ENCODE peak calls at places on chromosomes 1 and 21, in four cellular contexts. R is fibroblast of lung, F is MM.1S, C is breast epithelium. M is an unnamed sample. For H3K4me1, the result is how much of the 10 kb centered on the place peaks cover.

GRCh38 chr1:239812580-239812979 is 279.1 kb upstream of the FMN2 start:
- DNase-seq in F (no peak), C (no peak), R (no peak), M (no peak)

GRCh38 chr1:155003227-155003765 is 694 bp downstream of the ZBTB7B start:
- DNase-seq in F (peak), C (no peak), R (peak), M (no peak)

GRCh38 chr1:49102752-49103151 is 326.1 kb upstream of the BEND5 start:
- DNase-seq in R (peak), F (peak), C (no peak), M (no peak)

GRCh38 chr1:67748630-67749029 is 63.6 kb downstream of the GADD45A start:
- DNase-seq in C (no peak), F (peak), R (peak), M (no peak)

GRCh38 chr1:21022279-21023040 is 154.2 kb downstream of the EIF4G3 start:
- DNase-seq in F (peak), R (peak), C (peak), M (no peak)

GRCh38 chr1:225882699-225883615 is 777 bp upstream of the TMEM63A start:
- DNase-seq in C (peak), F (peak), R (peak), M (peak)

GRCh38 chr1:185670187-185670627 is 64.0 kb upstream of the HMCN1 start:
- DNase-seq in C (no peak), F (peak), R (peak), M (no peak)

GRCh38 chr1:62229468-62229867 is 34.8 kb downstream of the L1TD1 start:
- DNase-seq in R (no peak), F (no peak), C (no peak), M (no peak)

GRCh38 chr1:244957122-244957521 is 92.8 kb upstream of the HNRNPU start:
- DNase-seq in R (no peak), F (no peak), C (no peak), M (no peak)

GRCh38 chr1:172746091-172746949 is 87.4 kb downstream of the FASLG start:
- DNase-seq in R (peak), F (peak), C (peak), M (no peak)

GRCh38 chr1:100523038-100523649 is 14.8 kb upstream of the GPR88 start:
- DNase-seq in C (no peak), F (peak), R (no peak), M (no peak)

GRCh38 chr1:184649500-184649899 is 105.2 kb downstream of the EDEM3 start:
- DNase-seq in R (peak), C (no peak), F (peak), M (no peak)

GRCh38 chr1:220880726-220881506 is 1.7 kb downstream of the HLX start:
- DNase-seq in C (no peak), F (no peak), R (peak), M (peak)

GRCh38 chr1:9719978-9720722 is 68.6 kb downstream of the PIK3CD start:
- DNase-seq in R (no peak), F (no peak), C (no peak), M (no peak)

GRCh38 chr1:224300346-224300745 is 29.6 kb downstream of the NVL start:
- DNase-seq in R (peak), C (no peak), F (no peak), M (no peak)

GRCh38 chr1:48617227-48617626 is 145.2 kb upstream of the SPATA6 start:
- DNase-seq in F (no peak), C (peak), R (peak), M (no peak)

GRCh38 chr1:93079685-93080141 is 630 bp downstream of the MTF2 start:
- DNase-seq in C (no peak), F (no peak), R (peak), M (no peak)

GRCh38 chr1:67898033-67898726 is 64.9 kb upstream of the GNG12 start:
- DNase-seq in F (no peak), R (peak), C (no peak), M (no peak)

GRCh38 chr1:35807614-35808375 is at the start of gene AGO4:
- DNase-seq in C (no peak), R (peak), F (peak), M (peak)

GRCh38 chr1:86296305-86297205 is 99.6 kb downstream of the ODF2L start:
- DNase-seq in C (no peak), F (no peak), R (no peak), M (no peak)

GRCh38 chr1:165842363-165843129 is 15.1 kb downstream of the UCK2 start:
- DNase-seq in R (peak), F (peak), C (no peak), M (no peak)

GRCh38 chr1:66393586-66394334 is 140.2 kb upstream of the SGIP1 start:
- DNase-seq in C (no peak), F (no peak), R (no peak), M (no peak)

GRCh38 chr21:44294391-44295162 is 5.3 kb upstream of the PFKL start:
- DNase-seq in C (no peak), R (no peak), F (no peak), M (peak)

DNA sequence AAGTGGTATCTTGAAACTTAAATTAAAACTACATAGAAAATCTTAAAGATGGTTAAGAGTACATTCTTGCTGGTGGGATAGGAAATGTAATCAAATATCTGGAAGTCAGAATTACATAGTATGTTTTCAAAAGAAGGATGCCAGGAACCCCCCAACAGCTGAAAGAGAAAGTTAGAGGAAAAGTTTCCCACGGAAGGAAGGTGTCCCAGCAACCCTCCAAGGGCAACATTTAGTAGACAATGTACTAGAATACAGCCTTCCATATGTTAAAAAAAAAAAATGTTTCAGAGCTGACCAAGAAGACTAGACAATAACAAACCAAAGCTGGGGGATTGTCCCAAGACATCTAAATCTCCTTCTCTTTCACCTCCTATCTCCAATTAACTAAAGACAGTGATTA is 2.2 kb downstream of the DEDD start:
- DNase-seq in R (no peak), C (no peak), F (no peak), M (no peak)
- H3K4me1 ChIP-seq in R (under half), C (under half), F (under half), M (half or more)

GRCh38 chr1:55209247-55209646 is 5.9 kb downstream of the USP24 start:
- DNase-seq in R (peak), F (no peak), C (no peak), M (no peak)
- TF ChIP-seq CTCF in R (no peak), F (no peak), C (no peak), M (peak)

GRCh38 chr1:202107321-202107761 is 15.4 kb upstream of the GPR37L1 start:
- DNase-seq in C (peak), R (no peak), F (no peak), M (peak)

GRCh38 chr1:202110977-202111376 is 11.7 kb upstream of the GPR37L1 start:
- DNase-seq in R (no peak), C (no peak), F (no peak), M (no peak)

GRCh38 chr1:202106340-202107284 is 16.1 kb upstream of the GPR37L1 start:
- DNase-seq in C (no peak), R (no peak), F (peak), M (no peak)

GRCh38 chr1:202105571-202106339 is 17.0 kb upstream of the GPR37L1 start:
- DNase-seq in F (no peak), R (peak), C (peak), M (no peak)

GRCh38 chr1:202107801-202108731 is 14.7 kb upstream of the GPR37L1 start:
- DNase-seq in F (no peak), R (no peak), C (no peak), M (peak)
- H3K27ac ChIP-seq in F (no peak), R (no peak), C (peak), M (peak)

DNA sequence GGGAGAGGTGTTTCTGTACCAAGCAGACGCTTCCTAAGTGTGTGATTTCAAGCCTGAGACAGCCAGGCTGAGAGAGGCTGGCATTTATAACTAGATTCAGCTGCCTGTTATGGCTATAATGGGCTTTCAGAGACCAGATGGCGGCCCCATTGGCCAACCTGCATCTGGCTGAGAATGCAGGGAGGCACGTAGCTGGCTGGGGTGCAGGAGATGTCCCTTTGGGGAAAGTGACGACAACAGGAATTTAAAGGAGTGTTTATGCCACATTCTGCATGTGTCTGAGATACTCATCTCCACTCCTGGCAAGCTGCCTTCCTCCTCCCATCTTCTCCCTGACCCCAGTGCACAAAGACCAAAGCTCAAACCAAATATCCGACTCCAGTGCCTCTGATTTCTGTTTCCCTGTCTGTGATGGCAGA is 21.3 kb upstream of the CCDC190 start:
- DNase-seq in C (no peak), F (no peak), R (no peak), M (no peak)
- H3K4me1 ChIP-seq in C (under half), F (under half), R (under half), M (under half)

M was measured in left ventricle myocardium inferior.